ENCODE peak calls at places on chromosomes 6 and 20, in ten cellular contexts. S, T, A, X, W, O, L, V, F and Q are unnamed samples.

GRCh38 chr6:71197267-71197666 is 91.3 kb upstream of the OGFRL1 start:
- DNase-seq in V (no peak), X (peak; percentile 72), F (no peak), O (no peak), T (no peak), S (no peak), W (no peak), A (peak; percentile 21), L (no peak), Q (no peak)

GRCh38 chr6:14286144-14286543 is 168.6 kb downstream of the CD83 start:
- DNase-seq in W (no peak), L (no peak), S (no peak), V (peak; percentile 66), F (no peak), T (no peak), X (peak; percentile 80), A (peak; percentile 79), O (no peak), Q (no peak)

GRCh38 chr6:53023323-53023722 is 28.2 kb upstream of the GSTA4 start:
- DNase-seq in X (no peak), V (no peak), L (no peak), S (no peak), A (no peak), F (no peak), T (no peak), O (no peak), W (no peak), Q (no peak)

GRCh38 chr6:135503703-135504475 is 6.3 kb upstream of the AHI1 start:
- DNase-seq in O (no peak), X (no peak), F (no peak), W (no peak), T (no peak), L (no peak), S (no peak), V (no peak), A (no peak), Q (no peak)

GRCh38 chr20:10261702-10262101 is 43.1 kb downstream of the SNAP25 start:
- DNase-seq in S (no peak), F (no peak), L (no peak), A (no peak), O (no peak), X (no peak), W (no peak), V (no peak), T (no peak), Q (no peak)

GRCh38 chr6:110875548-110876169 is 1.1 kb downstream of the AMD1 start:
- DNase-seq in F (peak; percentile 75), X (no peak), W (peak; percentile 31), A (peak; percentile 47), T (peak; percentile 66), O (peak; percentile 41), S (peak; percentile 92), V (peak; percentile 74), L (no peak), Q (peak; percentile 86)

GRCh38 chr20:14415492-14415891 is 78.1 kb upstream of the FLRT3 start:
- DNase-seq in X (no peak), T (peak; percentile 9), O (no peak), L (no peak), F (peak; percentile 11), S (no peak), A (no peak), V (no peak), W (no peak), Q (no peak)

GRCh38 chr6:140566706-140567330 is 1192.4 kb upstream of the CITED2 start:
- DNase-seq in O (no peak), T (peak; percentile 60), S (no peak), A (peak; percentile 55), X (no peak), F (peak; percentile 62), V (no peak), W (no peak), L (no peak), Q (no peak)

GRCh38 chr20:57794600-57795346 is 85.0 kb upstream of the PMEPA1 start:
- DNase-seq in A (peak; percentile 79), O (no peak), S (peak; percentile 55), X (no peak), V (no peak), F (no peak), W (no peak), T (no peak), L (no peak), Q (no peak)

GRCh38 chr6:16229710-16230109 is 8.7 kb upstream of the GMPR start:
- DNase-seq in W (no peak), O (no peak), T (no peak), F (no peak), A (no peak), V (no peak), S (no peak), L (no peak), X (no peak), Q (no peak)

GRCh38 chr6:41505084-41506049 is 40.8 kb upstream of the FOXP4 start:
- DNase-seq in L (peak; percentile 57), T (peak; percentile 45), W (peak; percentile 44), V (peak; percentile 93), X (peak; percentile 44), A (peak; percentile 27), F (peak; percentile 66), O (peak; percentile 93), S (peak; percentile 81), Q (peak; percentile 82)

GRCh38 chr6:110938176-110938575 is 20.3 kb upstream of the GTF3C6 start:
- DNase-seq in L (no peak), X (no peak), A (peak; percentile 45), O (no peak), F (no peak), W (no peak), S (no peak), T (no peak), V (no peak), Q (no peak)

GRCh38 chr20:63686492-63687321 is 9.7 kb upstream of the TNFRSF6B start:
- DNase-seq in L (no peak), W (peak; percentile 73), T (no peak), F (peak; percentile 49), O (peak; percentile 79), S (peak; percentile 90), V (peak; percentile 91), A (no peak), X (peak; percentile 66), Q (peak; percentile 81)

GRCh38 chr6:75205776-75206334 is at the start of gene COL12A1:
- DNase-seq in W (peak; percentile 95), V (peak; percentile 96), S (peak; percentile 93), X (peak; percentile 99), O (peak; percentile 98), F (peak; percentile 71), L (peak; percentile 90), A (peak; percentile 98), T (peak; percentile 75), Q (peak; percentile 94)

GRCh38 chr6:75203721-75204120 is 2.1 kb downstream of the COL12A1 start:
- DNase-seq in A (no peak), W (no peak), X (no peak), F (no peak), S (no peak), O (peak; percentile 46), L (no peak), T (no peak), V (no peak), Q (no peak)

GRCh38 chr6:75204959-75205775 is 686 bp downstream of the COL12A1 start:
- DNase-seq in V (peak; percentile 70), S (peak; percentile 81), X (no peak), O (peak; percentile 69), W (no peak), L (peak; percentile 22), T (peak; percentile 43), A (peak; percentile 54), F (peak; percentile 38), Q (peak; percentile 80)

GRCh38 chr6:75202676-75203131 is 3.1 kb downstream of the COL12A1 start:
- DNase-seq in F (no peak), L (no peak), O (peak; percentile 43), A (peak; percentile 86), X (no peak), W (no peak), V (no peak), S (no peak), T (no peak), Q (no peak)

GRCh38 chr6:75204222-75204958 is 1.5 kb downstream of the COL12A1 start:
- DNase-seq in T (peak; percentile 90), A (peak; percentile 83), L (peak; percentile 61), W (peak; percentile 75), O (peak; percentile 90), F (peak; percentile 83), X (no peak), S (peak; percentile 60), V (peak; percentile 87), Q (peak; percentile 75)
- H3K4me3 ChIP-seq in T (peak overlapping the region; percentile 53), A (peak overlapping the region; percentile 86), L (peak overlapping the region; percentile 61), W (peak overlapping the region; percentile 55), O (peak overlapping the region; percentile 73), F (peak overlapping the region; percentile 17), X (peak overlapping the region; percentile 72), S (peak overlapping the region; percentile 48), V (peak overlapping the region; percentile 73), Q (peak overlapping the region; percentile 50)

GRCh38 chr20:32737371-32738223 is 5.7 kb downstream of the COMMD7 start:
- DNase-seq in S (no peak), W (no peak), V (no peak), L (no peak), O (no peak), A (peak; percentile 54), T (no peak), F (no peak), X (peak; percentile 57), Q (no peak)
- H3K4me3 ChIP-seq in S (no peak overlapping the region), W (no peak overlapping the region), V (no peak overlapping the region), L (no peak overlapping the region), O (no peak overlapping the region), A (no peak overlapping the region), T (no peak overlapping the region), F (no peak overlapping the region), X (no peak overlapping the region), Q (no peak overlapping the region)

GRCh38 chr20:25084616-25085187 is 2.8 kb upstream of the VSX1 start:
- DNase-seq in L (peak; percentile 15), S (peak; percentile 58), O (no peak), F (no peak), T (no peak), A (no peak), W (no peak), V (no peak), X (no peak), Q (no peak)
- H3K4me3 ChIP-seq in L (no peak overlapping the region), S (no peak overlapping the region), O (no peak overlapping the region), F (no peak overlapping the region), T (no peak overlapping the region), A (no peak overlapping the region), W (no peak overlapping the region), V (no peak overlapping the region), X (no peak overlapping the region), Q (no peak overlapping the region)

GRCh38 chr6:21496749-21497148 is 96.8 kb upstream of the SOX4 start:
- DNase-seq in T (no peak), F (no peak), X (peak; percentile 10), V (no peak), S (no peak), O (no peak), A (no peak), W (no peak), L (no peak), Q (no peak)

GRCh38 chr6:21496275-21496674 is 97.3 kb upstream of the SOX4 start:
- DNase-seq in S (no peak), V (no peak), F (peak; percentile 52), L (no peak), T (no peak), A (no peak), W (no peak), O (no peak), X (no peak), Q (no peak)

GRCh38 chr6:21500314-21500713 is 93.2 kb upstream of the SOX4 start:
- DNase-seq in S (no peak), F (no peak), O (no peak), W (no peak), V (no peak), T (no peak), A (no peak), X (no peak), L (no peak), Q (no peak)

GRCh38 chr6:21491955-21492354 is 101.6 kb upstream of the SOX4 start:
- DNase-seq in O (no peak), A (no peak), F (no peak), X (no peak), T (no peak), L (no peak), W (no peak), V (no peak), S (no peak), Q (no peak)

GRCh38 chr6:21494505-21494904 is 99.0 kb upstream of the SOX4 start:
- DNase-seq in S (no peak), L (no peak), A (no peak), W (no peak), O (no peak), T (no peak), X (no peak), F (no peak), V (no peak), Q (no peak)
- H3K4me3 ChIP-seq in S (no peak overlapping the region), L (no peak overlapping the region), A (no peak overlapping the region), W (no peak overlapping the region), O (no peak overlapping the region), T (no peak overlapping the region), X (no peak overlapping the region), F (no peak overlapping the region), V (no peak overlapping the region), Q (no peak overlapping the region)